ENCODE peak calls at places on chromosome 2, in four cellular contexts. F is right cardiac atrium; A is IMR-90; V is CD8-positive, alpha-beta memory T cell. N is an unnamed sample.
A peak's percentile ranks its signal among the peaks of the same experiment; 100 is the strongest.

GRCh38 chr2:190583507-190584337 is 49.2 kb upstream of the NEMP2 start:
- DNase-seq in A (no peak), V (no peak), F (peak; percentile 86), N (no peak)

GRCh38 chr2:229083606-229084349 is 187.3 kb downstream of the PID1 start:
- DNase-seq in V (no peak), F (peak; percentile 27), A (no peak), N (no peak)

GRCh38 chr2:27728081-27728858 is 43.2 kb upstream of the MRPL33 start:
- DNase-seq in F (no peak), A (no peak), V (no peak), N (no peak)

GRCh38 chr2:168346725-168347477 is 99.5 kb upstream of the STK39 start:
- DNase-seq in V (peak; percentile 58), F (peak; percentile 73), A (peak; percentile 63), N (no peak)

GRCh38 chr2:58427572-58428285 is 186.6 kb upstream of the FANCL start:
- DNase-seq in A (peak; percentile 15), F (peak; percentile 53), V (no peak), N (no peak)

GRCh38 chr2:1781291-1782080 is 37.2 kb upstream of the PXDN start:
- DNase-seq in A (no peak), F (no peak), V (peak; percentile 62), N (no peak)

GRCh38 chr2:66364495-66364992 is 70.4 kb upstream of the MEIS1 start:
- DNase-seq in F (peak; percentile 27), V (no peak), A (peak; percentile 53), N (no peak)

GRCh38 chr2:100470898-100471514 is 724 bp downstream of the NMS start:
- DNase-seq in F (peak; percentile 61), A (peak; percentile 7), V (no peak), N (peak; percentile 29)

GRCh38 chr2:51782874-51783765 is 751.2 kb upstream of the NRXN1 start:
- DNase-seq in F (no peak), V (no peak), A (peak; percentile 43), N (no peak)

GRCh38 chr2:169259402-169259801 is 102.9 kb downstream of the LRP2 start:
- DNase-seq in F (no peak), V (no peak), A (no peak), N (no peak)

GRCh38 chr2:183543731-183544130 is 419.5 kb downstream of the NUP35 start:
- DNase-seq in A (no peak), F (no peak), V (no peak), N (no peak)

GRCh38 chr2:216545359-216545758 is 46.7 kb downstream of the RPL37A start:
- DNase-seq in A (peak; percentile 43), V (no peak), F (no peak), N (no peak)

GRCh38 chr2:101921961-101922325 is 69.8 kb upstream of the IL1R2 start:
- DNase-seq in A (no peak), F (no peak), V (no peak), N (no peak)

GRCh38 chr2:111116843-111117665 is 3.7 kb upstream of the BCL2L11 start:
- DNase-seq in V (peak; percentile 55), F (peak; percentile 88), A (peak; percentile 71), N (no peak)

GRCh38 chr2:96769816-96770215 is 9.1 kb downstream of the CNNM4 start:
- DNase-seq in V (no peak), F (peak; percentile 90), A (no peak), N (no peak)

GRCh38 chr2:48045613-48046012 is 139.3 kb upstream of the FBXO11 start:
- DNase-seq in F (no peak), V (no peak), A (no peak), N (no peak)

GRCh38 chr2:45729753-45730512 is 78.5 kb downstream of the PRKCE start:
- DNase-seq in F (no peak), A (no peak), V (no peak), N (no peak)

DNA sequence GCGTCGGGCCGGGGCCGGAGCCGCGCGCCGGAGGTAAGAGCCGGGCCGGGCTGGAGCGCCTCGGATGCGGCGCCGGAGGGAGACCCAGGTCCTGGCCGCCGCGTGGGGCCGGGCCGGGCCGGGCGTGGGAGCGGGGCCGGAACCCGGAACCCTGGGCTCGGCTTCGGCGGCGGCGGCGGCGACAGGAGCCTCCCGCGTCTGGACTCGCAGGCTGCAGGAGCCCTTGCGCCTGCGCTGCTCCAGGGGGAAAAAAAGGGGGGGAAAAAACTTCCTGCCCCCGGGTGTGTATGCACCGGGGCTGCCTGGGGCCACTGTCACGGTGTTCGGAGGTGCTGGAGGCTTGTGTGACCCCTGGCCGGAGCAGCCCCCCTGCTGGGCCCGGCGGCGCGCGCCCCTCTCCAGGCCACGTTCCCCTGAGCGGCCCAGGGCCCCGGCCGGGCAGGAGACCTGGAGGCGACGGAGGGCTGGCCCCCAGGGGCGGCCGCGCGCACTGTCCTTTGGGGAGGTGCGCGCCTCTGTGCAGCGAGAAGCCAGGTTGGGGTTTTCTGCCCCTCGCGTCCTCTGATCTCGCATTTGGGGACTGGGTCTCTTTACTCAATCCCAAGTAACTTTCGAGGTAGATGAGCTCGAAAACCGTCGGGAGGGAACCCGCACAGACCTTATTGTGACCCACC is 906 bp downstream of the KLHL29 start:
- DNase-seq in F (peak; percentile 73), A (no peak), V (no peak), N (no peak)
- H3K27ac ChIP-seq in F (no peak overlapping the region), A (peak overlapping the region; percentile 64), V (no peak overlapping the region), N (no peak overlapping the region)

DNA sequence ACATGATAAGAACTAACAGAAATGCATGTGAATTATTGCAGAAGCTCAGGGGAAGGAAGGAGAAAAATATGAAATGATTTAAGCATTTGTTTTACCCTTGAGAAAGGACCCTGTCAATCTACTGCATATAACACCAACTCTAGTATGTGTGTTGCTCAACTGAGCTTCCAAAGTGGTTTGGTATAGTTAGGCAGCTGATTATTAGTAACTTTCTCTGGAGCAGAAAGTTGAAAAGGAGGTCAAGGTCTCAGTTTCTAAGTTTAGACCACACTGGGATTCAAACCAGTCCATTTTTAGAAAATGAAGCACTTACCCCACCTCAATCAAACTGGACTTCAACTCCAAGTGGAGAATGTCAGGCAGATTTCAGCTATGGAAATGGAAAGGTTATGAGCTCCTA is 123.3 kb upstream of the CDC42EP3 start:
- DNase-seq in F (no peak), V (no peak), A (peak; percentile 42), N (no peak)
- H3K4me1 ChIP-seq in F (peaks cover 3% of the 10 kb centered on the region), V (no peaks in the 10 kb centered on the region), A (peaks cover 35% of the 10 kb centered on the region), N (no peaks in the 10 kb centered on the region)

DNA sequence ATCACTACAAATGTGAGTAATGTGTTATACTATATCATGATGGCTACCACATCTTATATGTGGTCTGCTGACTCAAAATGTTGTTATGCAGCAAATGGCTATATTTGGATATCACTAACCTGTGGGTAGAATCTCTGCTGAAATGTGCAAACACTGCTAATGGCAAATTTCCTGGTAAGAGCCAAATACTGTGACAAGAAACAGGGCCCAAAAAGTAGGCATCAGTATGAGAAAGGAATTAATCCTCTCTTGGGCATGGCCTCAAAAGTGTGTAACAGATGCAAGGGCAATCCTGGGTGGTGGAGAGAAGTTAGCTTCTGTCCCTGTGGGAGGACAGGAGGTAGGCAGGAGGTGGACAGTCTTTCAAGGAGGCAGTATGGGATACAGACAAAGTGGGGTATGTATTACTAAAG is 13.3 kb downstream of the ATF2 start:
- DNase-seq in V (no peak), A (peak; percentile 89), F (no peak), N (no peak)
- H3K27ac ChIP-seq in V (no peak overlapping the region), A (peak overlapping the region; percentile 36), F (no peak overlapping the region), N (no peak overlapping the region)

GRCh38 chr2:148650881-148651280 is 6.3 kb downstream of the EPC2 start:
- DNase-seq in V (no peak), A (no peak), F (no peak), N (no peak)

GRCh38 chr2:148654414-148654813 is 9.9 kb downstream of the EPC2 start:
- DNase-seq in F (no peak), A (no peak), V (no peak), N (no peak)

GRCh38 chr2:148653437-148653836 is 8.9 kb downstream of the EPC2 start:
- DNase-seq in A (peak; percentile 30), V (no peak), F (no peak), N (no peak)

GRCh38 chr2:148656516-148656915 is 12.0 kb downstream of the EPC2 start:
- DNase-seq in F (no peak), V (no peak), A (no peak), N (no peak)

GRCh38 chr2:148651972-148652371 is 7.4 kb downstream of the EPC2 start:
- DNase-seq in A (no peak), V (no peak), F (no peak), N (no peak)
- H3K4me1 ChIP-seq in A (no peaks in the 10 kb centered on the region), V (peaks cover 78% of the 10 kb centered on the region), F (peaks cover 5% of the 10 kb centered on the region), N (no peaks in the 10 kb centered on the region)

DNA sequence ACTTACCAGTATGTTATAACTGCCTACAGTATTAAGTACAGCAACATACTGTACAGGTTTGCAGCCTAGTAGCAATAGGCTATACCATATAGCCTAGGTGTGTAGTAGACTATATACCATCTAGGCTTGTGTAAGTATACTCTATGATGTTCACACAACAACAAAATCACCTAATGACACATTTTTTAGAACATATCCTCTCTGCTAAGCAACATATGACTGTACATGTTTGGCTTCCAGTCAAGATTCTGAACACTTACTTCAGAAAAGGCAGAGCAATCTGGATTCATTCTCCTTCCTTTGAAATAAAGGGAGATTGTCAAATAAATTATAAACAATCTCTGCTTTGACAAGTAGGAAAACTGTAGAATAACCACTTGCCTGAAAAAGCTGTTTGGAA is 81.8 kb downstream of the EXOC6B start:
- DNase-seq in A (peak; percentile 67), V (no peak), F (no peak), N (no peak)
- H3K27ac ChIP-seq in A (no peak overlapping the region), V (no peak overlapping the region), F (no peak overlapping the region), N (no peak overlapping the region)